ENCODE peak calls at places on chromosomes 11 and 22, in eight cellular contexts. J is bronchial epithelial cell, Z is RWPE1, D is HepG2, M is Panc1, C is colonic mucosa, O is neural crest cell, G is endothelial cell. X is an unnamed sample.

GRCh38 chr11:10326080-10326964 is 21.4 kb downstream of the ADM start:
- DNase-seq in J (no peak), Z (no peak), D (peak), M (no peak), C (peak), O (no peak), G (no peak), X (no peak)

GRCh38 chr11:116563028-116563712 is 209.6 kb downstream of the BUD13 start:
- DNase-seq in J (peak), Z (no peak), D (peak), M (no peak), C (no peak), O (no peak), G (no peak), X (no peak)

GRCh38 chr11:84564180-84564866 is 1062.8 kb downstream of the DLG2 start:
- DNase-seq in J (peak), Z (peak), D (peak), M (peak), C (peak), O (peak), G (peak), X (peak)

GRCh38 chr11:128551641-128552335 is 35.6 kb downstream of the ETS1 start:
- DNase-seq in J (no peak), Z (no peak), D (no peak), M (no peak), C (no peak), O (no peak), G (no peak), X (no peak)

GRCh38 chr11:105719073-105719846 is 109.4 kb downstream of the GRIA4 start:
- DNase-seq in J (peak), Z (peak), D (peak), M (peak), C (no peak), O (no peak), G (no peak), X (peak)

GRCh38 chr11:104254347-104254746 is 90.4 kb upstream of the PDGFD start:
- DNase-seq in J (peak), Z (peak), D (peak), M (no peak), C (peak), O (peak), G (peak), X (peak)

GRCh38 chr22:49021097-49021925 is 806.4 kb downstream of the BRD1 start:
- DNase-seq in J (no peak), Z (no peak), D (no peak), M (no peak), C (no peak), O (no peak), G (no peak), X (no peak)

GRCh38 chr11:17810736-17811135 is 76.2 kb downstream of the KCNC1 start:
- DNase-seq in J (no peak), Z (peak), D (no peak), M (no peak), C (no peak), O (no peak), G (no peak), X (peak)

GRCh38 chr11:19344661-19345518 is 104.1 kb upstream of the E2F8 start:
- DNase-seq in J (peak), Z (peak), D (no peak), M (no peak), C (peak), O (peak), G (peak), X (peak)

GRCh38 chr11:19792510-19792909 is 79.9 kb downstream of the NAV2 start:
- DNase-seq in J (no peak), Z (no peak), D (no peak), M (no peak), C (no peak), O (no peak), G (no peak), X (peak)

GRCh38 chr22:33853200-33854097 is 66.8 kb downstream of the LARGE1 start:
- DNase-seq in J (peak), Z (no peak), D (peak), M (no peak), C (peak), O (no peak), G (no peak), X (peak)

GRCh38 chr22:19815093-19815822 is 39.4 kb downstream of the GNB1L start:
- DNase-seq in J (no peak), Z (no peak), D (no peak), M (no peak), C (no peak), O (no peak), G (no peak), X (no peak)

GRCh38 chr11:84558085-84558905 is 1068.8 kb downstream of the DLG2 start:
- DNase-seq in J (peak), Z (peak), D (peak), M (peak), C (peak), O (peak), G (peak), X (peak)

GRCh38 chr22:31148953-31149627 is 8.8 kb upstream of the PLA2G3 start:
- DNase-seq in J (peak), Z (peak), D (peak), M (peak), C (peak), O (peak), G (peak), X (peak)

GRCh38 chr22:33487041-33487716 is 429.0 kb upstream of the SYN3 start:
- DNase-seq in J (no peak), Z (no peak), D (no peak), M (no peak), C (no peak), O (no peak), G (no peak), X (no peak)

GRCh38 chr11:12761029-12761428 is 86.8 kb downstream of the TEAD1 start:
- DNase-seq in J (peak), Z (peak), D (no peak), M (no peak), C (no peak), O (no peak), G (no peak), X (peak)

GRCh38 chr22:20919718-20920117 is 2.5 kb downstream of the CRKL start:
- DNase-seq in J (no peak), Z (no peak), D (no peak), M (no peak), C (no peak), O (no peak), G (no peak), X (no peak)

GRCh38 chr11:18369398-18369797 is 25.0 kb upstream of the LDHA start:
- DNase-seq in J (no peak), Z (no peak), D (no peak), M (no peak), C (no peak), O (no peak), G (no peak), X (no peak)

GRCh38 chr22:37740455-37741311 is 43.8 kb downstream of the TRIOBP start:
- DNase-seq in J (no peak), Z (no peak), D (no peak), M (no peak), C (peak), O (no peak), G (no peak), X (no peak)

GRCh38 chr22:23824476-23825245 is 14.1 kb downstream of the DERL3 start:
- DNase-seq in J (no peak), Z (no peak), D (no peak), M (no peak), C (no peak), O (no peak), G (no peak), X (no peak)

GRCh38 chr11:77244277-77245014 is 57.0 kb downstream of the GDPD4 start:
- DNase-seq in J (peak), Z (peak), D (peak), M (peak), C (no peak), O (no peak), G (no peak), X (peak)

GRCh38 chr11:87235366-87235765 is 197.6 kb downstream of the TMEM135 start:
- DNase-seq in J (no peak), Z (no peak), D (no peak), M (no peak), C (no peak), O (no peak), G (no peak), X (no peak)

GRCh38 chr11:774873-775592 is 2.3 kb downstream of the GATD1 start:
- DNase-seq in J (peak), Z (peak), D (no peak), M (no peak), C (no peak), O (no peak), G (no peak), X (peak)

GRCh38 chr11:8870461-8871282 is 40.3 kb upstream of the AKIP1 start:
- DNase-seq in J (peak), Z (peak), D (no peak), M (no peak), C (peak), O (peak), G (peak), X (peak)

GRCh38 chr11:65928667-65929066 is 9.4 kb downstream of the DRAP1 start:
- DNase-seq in J (no peak), Z (no peak), D (no peak), M (no peak), C (no peak), O (no peak), G (no peak), X (no peak)

GRCh38 chr11:86954288-86955110 is 696 bp downstream of the FZD4 start:
- DNase-seq in J (no peak), Z (peak), D (no peak), M (no peak), C (peak), O (peak), G (peak), X (peak)

GRCh38 chr22:33909075-33909458 is 11.2 kb downstream of the LARGE1 start:
- DNase-seq in J (no peak), Z (no peak), D (peak), M (no peak), C (no peak), O (no peak), G (no peak), X (no peak)

GRCh38 chr11:47485112-47485511 is 36.2 kb upstream of the RAPSN start:
- DNase-seq in J (peak), Z (no peak), D (no peak), M (no peak), C (no peak), O (no peak), G (no peak), X (no peak)

GRCh38 chr22:30351226-30351625 is 5.5 kb downstream of the SF3A1 start:
- DNase-seq in J (no peak), Z (no peak), D (no peak), M (no peak), C (no peak), O (no peak), G (no peak), X (no peak)

GRCh38 chr22:42066133-42066761 is 4.4 kb downstream of the NAGA start:
- DNase-seq in J (no peak), Z (no peak), D (no peak), M (no peak), C (peak), O (no peak), G (no peak), X (no peak)

GRCh38 chr11:14587203-14587602 is 56.4 kb upstream of the PDE3B start:
- DNase-seq in J (no peak), Z (no peak), D (no peak), M (no peak), C (no peak), O (no peak), G (no peak), X (no peak)

GRCh38 chr22:35463231-35463933 is 63.4 kb downstream of the MCM5 start:
- DNase-seq in J (no peak), Z (no peak), D (no peak), M (no peak), C (no peak), O (no peak), G (no peak), X (no peak)

GRCh38 chr22:23396362-23397007 is 183.6 kb downstream of the IGLL1 start:
- DNase-seq in J (no peak), Z (no peak), D (no peak), M (no peak), C (no peak), O (no peak), G (no peak), X (no peak)

GRCh38 chr11:6655020-6655789 is 404 bp downstream of the DCHS1 start:
- DNase-seq in J (no peak), Z (no peak), D (no peak), M (no peak), C (no peak), O (no peak), G (peak), X (peak)

GRCh38 chr11:19674420-19674819 is 38.2 kb upstream of the NAV2 start:
- DNase-seq in J (peak), Z (no peak), D (no peak), M (no peak), C (no peak), O (no peak), G (no peak), X (peak)

GRCh38 chr11:13440100-13440855 is 22.7 kb downstream of the BTBD10 start:
- DNase-seq in J (peak), Z (peak), D (no peak), M (no peak), C (peak), O (no peak), G (no peak), X (peak)

GRCh38 chr22:46057206-46057605 is 80.2 kb upstream of the WNT7B start:
- DNase-seq in J (no peak), Z (no peak), D (no peak), M (no peak), C (no peak), O (no peak), G (no peak), X (no peak)

GRCh38 chr22:27257987-27258386 is 543.6 kb downstream of the MN1 start:
- DNase-seq in J (no peak), Z (no peak), D (no peak), M (no peak), C (no peak), O (no peak), G (no peak), X (no peak)
- TF ChIP-seq CTCF in J (no peak), Z (no peak), D (no peak), M (no peak), C (no peak), O (no peak), G (no peak), X (peak)

GRCh38 chr11:59918987-59919589 is 19.1 kb upstream of the OOSP1 start:
- DNase-seq in J (peak), Z (peak), D (peak), M (no peak), C (peak), O (peak), G (peak), X (peak)
- TF ChIP-seq CTCF in J (peak), Z (peak), D (peak), M (peak), C (peak), O (peak), G (peak), X (peak)

GRCh38 chr22:29325356-29325755 is 9.9 kb upstream of the RASL10A start:
- DNase-seq in J (no peak), Z (no peak), D (no peak), M (no peak), C (no peak), O (no peak), G (no peak), X (no peak)

GRCh38 chr22:29319072-29319471 is 3.6 kb upstream of the RASL10A start:
- DNase-seq in J (no peak), Z (no peak), D (no peak), M (no peak), C (no peak), O (no peak), G (no peak), X (no peak)

GRCh38 chr22:29315286-29316195 is at the start of gene RASL10A:
- DNase-seq in J (no peak), Z (no peak), D (no peak), M (no peak), C (no peak), O (no peak), G (peak), X (peak)

GRCh38 chr22:29316429-29316828 is 932 bp upstream of the RASL10A start:
- DNase-seq in J (no peak), Z (no peak), D (no peak), M (no peak), C (no peak), O (no peak), G (no peak), X (no peak)

DNA sequence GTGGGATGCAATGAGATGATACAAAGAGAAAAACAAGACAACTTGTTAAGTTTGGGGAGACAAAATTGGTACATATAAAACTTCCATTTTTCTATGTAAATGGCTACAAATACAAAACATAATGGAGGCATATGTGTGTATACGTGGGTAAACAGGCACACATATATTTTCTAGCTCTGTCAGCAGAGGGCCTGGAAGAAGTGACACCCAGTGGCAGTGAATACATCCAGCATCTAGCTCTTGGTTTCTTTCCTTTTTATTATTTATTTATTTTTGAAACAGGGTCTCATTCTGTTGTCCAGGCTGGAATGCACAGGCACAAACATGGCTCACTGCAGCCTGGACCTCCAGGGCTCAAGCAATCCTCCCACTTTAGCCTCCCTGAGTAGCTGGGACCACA is 5.0 kb upstream of the RASL10A start:
- DNase-seq in J (no peak), Z (no peak), D (peak), M (no peak), C (no peak), O (no peak), G (no peak), X (no peak)
- TF ChIP-seq CTCF in J (peak), Z (peak), D (peak), M (peak), C (no peak), O (peak), G (no peak), X (peak)

GRCh38 chr22:26286091-26286780 is 117.0 kb downstream of the SEZ6L start:
- DNase-seq in J (no peak), Z (no peak), D (no peak), M (no peak), C (no peak), O (no peak), G (no peak), X (no peak)
- TF ChIP-seq CTCF in J (no peak), Z (no peak), D (no peak), M (no peak), C (no peak), O (no peak), G (no peak), X (no peak)